ENCODE peak calls at places on chromosomes 11 and 22, in six cellular contexts. T, L, X, K, J and G are unnamed samples.

GRCh38 chr22:47188337-47189055 is 426.0 kb downstream of the TBC1D22A start:
- DNase-seq in T (no peak), L (no peak), X (no peak), K (no peak), J (no peak), G (no peak)

GRCh38 chr22:49189871-49190270 is 637.8 kb downstream of the BRD1 start:
- DNase-seq in T (no peak), L (no peak), X (no peak), K (no peak), J (no peak), G (no peak)

GRCh38 chr11:88384004-88384677 is 46.6 kb upstream of the CTSC start:
- DNase-seq in T (no peak), L (no peak), X (no peak), K (peak; percentile 10), J (peak; percentile 34), G (no peak)

GRCh38 chr11:7577883-7578242 is 64.1 kb downstream of the PPFIBP2 start:
- DNase-seq in T (peak; percentile 55), L (no peak), X (peak; percentile 34), K (no peak), J (peak; percentile 78), G (no peak)

GRCh38 chr11:28439403-28439802 is 331.2 kb downstream of the METTL15 start:
- DNase-seq in T (no peak), L (no peak), X (no peak), K (no peak), J (no peak), G (no peak)

GRCh38 chr22:29726512-29727247 is 6.9 kb downstream of the CABP7 start:
- DNase-seq in T (no peak), L (no peak), X (no peak), K (no peak), J (no peak), G (no peak)

GRCh38 chr22:49102367-49102766 is 725.3 kb downstream of the BRD1 start:
- DNase-seq in T (no peak), L (no peak), X (no peak), K (no peak), J (no peak), G (no peak)

GRCh38 chr22:33896801-33897620 is 23.3 kb downstream of the LARGE1 start:
- DNase-seq in T (no peak), L (no peak), X (no peak), K (no peak), J (no peak), G (no peak)

GRCh38 chr22:32698926-32699619 is 102.4 kb upstream of the TIMP3 start:
- DNase-seq in T (no peak), L (no peak), X (no peak), K (no peak), J (peak; percentile 58), G (no peak)

GRCh38 chr11:78860720-78861422 is 286.2 kb upstream of the NARS2 start:
- DNase-seq in T (peak; percentile 25), L (no peak), X (peak; percentile 58), K (peak; percentile 11), J (peak; percentile 44), G (no peak)

GRCh38 chr11:66115638-66116410 is 45.8 kb downstream of the PACS1 start:
- DNase-seq in T (no peak), L (no peak), X (no peak), K (no peak), J (peak; percentile 34), G (no peak)

GRCh38 chr22:44540756-44541670 is 43.0 kb upstream of the RTL6 start:
- DNase-seq in T (no peak), L (no peak), X (no peak), K (no peak), J (peak; percentile 37), G (no peak)

GRCh38 chr11:73376803-73377629 is 817 bp downstream of the RELT start:
- DNase-seq in T (peak; percentile 89), L (peak; percentile 20), X (no peak), K (peak; percentile 90), J (peak; percentile 81), G (peak; percentile 27)

GRCh38 chr11:9264381-9265210 is 554 bp downstream of the DENND5A start:
- DNase-seq in T (peak; percentile 80), L (no peak), X (peak; percentile 36), K (peak; percentile 52), J (peak; percentile 89), G (peak; percentile 51)

GRCh38 chr11:77094841-77095365 is 7.7 kb upstream of the OMP start:
- DNase-seq in T (no peak), L (no peak), X (no peak), K (no peak), J (no peak), G (no peak)

GRCh38 chr11:35792846-35793192 is 130.2 kb downstream of the TRIM44 start:
- DNase-seq in T (no peak), L (no peak), X (no peak), K (no peak), J (no peak), G (no peak)

GRCh38 chr22:33722817-33723216 is 197.5 kb downstream of the LARGE1 start:
- DNase-seq in T (no peak), L (no peak), X (no peak), K (no peak), J (no peak), G (no peak)